ENCODE peak calls at places on chromosomes 3 and 15, in seven cellular contexts. H is HS-5; O is nephron progenitor cell; T is stimulated activated CD4-positive, alpha-beta T cell treated with anti-CD3 and anti-CD28 coated beads, Interleukin-4, amount 100 ng/mL, for 48 hours; B is heart right ventricle; X is hippocampal formation; Z is NCI-H748 treated with DMSO at 0.1 percent for 48 hours. U is an unnamed sample.

GRCh38 chr3:37988931-37989525 is 1.6 kb upstream of the VILL start:
- DNase-seq in H (no peak), O (no peak), T (no peak), B (no peak), X (no peak), Z (no peak), U (no peak)

GRCh38 chr15:58966698-58967097 is 20.8 kb upstream of the RNF111 start:
- DNase-seq in H (no peak), O (no peak), T (no peak), B (no peak), X (no peak), Z (no peak), U (no peak)

GRCh38 chr3:37861540-37862051 is at the start of gene CTDSPL:
- DNase-seq in H (no peak), O (peak; percentile 70), T (no peak), B (no peak), X (peak; percentile 58), Z (no peak), U (peak; percentile 9)

GRCh38 chr15:39472661-39473657 is 107.9 kb upstream of the THBS1 start:
- DNase-seq in H (no peak), O (no peak), T (no peak), B (peak; percentile 88), X (no peak), Z (no peak), U (no peak)

GRCh38 chr3:17111556-17111955 is 226.8 kb downstream of the PLCL2 start:
- DNase-seq in H (no peak), O (no peak), T (no peak), B (no peak), X (no peak), Z (no peak), U (no peak)

GRCh38 chr3:32399030-32399620 is 7.5 kb downstream of the CMTM7 start:
- DNase-seq in H (no peak), O (peak; percentile 25), T (no peak), B (no peak), X (no peak), Z (peak; percentile 9), U (peak; percentile 80)

GRCh38 chr3:169966951-169967915 is 626 bp downstream of the SEC62 start:
- DNase-seq in H (no peak), O (peak; percentile 78), T (peak; percentile 13), B (peak; percentile 54), X (no peak), Z (peak; percentile 29), U (peak; percentile 25)

GRCh38 chr3:167209011-167209410 is 171.1 kb downstream of the ZBBX start:
- DNase-seq in H (no peak), O (no peak), T (no peak), B (no peak), X (no peak), Z (no peak), U (no peak)

GRCh38 chr3:55537563-55537962 is 50.5 kb upstream of the WNT5A start:
- DNase-seq in H (no peak), O (no peak), T (no peak), B (no peak), X (no peak), Z (no peak), U (no peak)

GRCh38 chr3:73547427-73548036 is 77.2 kb downstream of the PDZRN3 start:
- DNase-seq in H (peak; percentile 87), O (no peak), T (no peak), B (no peak), X (no peak), Z (no peak), U (no peak)

GRCh38 chr3:28651159-28651558 is 302.5 kb upstream of the AZI2 start:
- DNase-seq in H (no peak), O (no peak), T (no peak), B (no peak), X (no peak), Z (no peak), U (no peak)

GRCh38 chr3:116842254-116842957 is 132.8 kb downstream of the TUSC7 start:
- DNase-seq in H (no peak), O (no peak), T (no peak), B (no peak), X (no peak), Z (no peak), U (no peak)

GRCh38 chr3:192957441-192957951 is 39.8 kb upstream of the MB21D2 start:
- DNase-seq in H (peak; percentile 92), O (no peak), T (peak; percentile 12), B (peak; percentile 64), X (peak; percentile 15), Z (no peak), U (peak; percentile 45)

GRCh38 chr15:80317389-80318169 is 65.6 kb upstream of the CTXND1 start:
- DNase-seq in H (peak; percentile 80), O (no peak), T (no peak), B (peak; percentile 28), X (no peak), Z (no peak), U (peak; percentile 98)

GRCh38 chr15:75109731-75110130 is 86.3 kb downstream of the PPCDC start:
- DNase-seq in H (no peak), O (no peak), T (no peak), B (no peak), X (no peak), Z (no peak), U (no peak)

GRCh38 chr3:65955792-65956477 is 82.8 kb downstream of the MAGI1 start:
- DNase-seq in H (peak; percentile 74), O (no peak), T (no peak), B (no peak), X (no peak), Z (no peak), U (no peak)

GRCh38 chr15:34737379-34737928 is 17.3 kb downstream of the GJD2 start:
- DNase-seq in H (no peak), O (no peak), T (no peak), B (peak; percentile 29), X (no peak), Z (no peak), U (no peak)

GRCh38 chr3:136343446-136343845 is 93.3 kb downstream of the PCCB start:
- DNase-seq in H (no peak), O (no peak), T (no peak), B (no peak), X (no peak), Z (peak; percentile 45), U (no peak)

GRCh38 chr3:191135175-191135574 is 63.9 kb upstream of the OSTN start:
- DNase-seq in H (no peak), O (no peak), T (no peak), B (no peak), X (no peak), Z (no peak), U (no peak)

GRCh38 chr3:35932995-35933394 is 293.7 kb downstream of the ARPP21 start:
- DNase-seq in H (peak; percentile 87), O (no peak), T (no peak), B (no peak), X (peak; percentile 9), Z (no peak), U (peak; percentile 91)

GRCh38 chr3:56890448-56891083 is 88.8 kb upstream of the ARHGEF3 start:
- DNase-seq in H (no peak), O (no peak), T (no peak), B (no peak), X (no peak), Z (no peak), U (no peak)

GRCh38 chr3:159586587-159587202 is 401.9 kb upstream of the IL12A start:
- DNase-seq in H (peak; percentile 23), O (peak; percentile 55), T (no peak), B (no peak), X (no peak), Z (no peak), U (peak; percentile 71)

GRCh38 chr3:120145498-120146285 is 51.4 kb upstream of the GSK3B start:
- DNase-seq in H (peak; percentile 68), O (no peak), T (no peak), B (no peak), X (no peak), Z (no peak), U (peak; percentile 42)

GRCh38 chr15:64348455-64348854 is 7.5 kb downstream of the CSNK1G1 start:
- DNase-seq in H (no peak), O (no peak), T (no peak), B (no peak), X (no peak), Z (no peak), U (no peak)

GRCh38 chr3:139480585-139480984 is 4.3 kb upstream of the RBP2 start:
- DNase-seq in H (no peak), O (no peak), T (no peak), B (no peak), X (no peak), Z (no peak), U (no peak)

GRCh38 chr3:125528920-125529319 is 8.9 kb upstream of the SNX4 start:
- DNase-seq in H (no peak), O (no peak), T (no peak), B (no peak), X (no peak), Z (no peak), U (no peak)

GRCh38 chr3:135891121-135891520 is 74.4 kb upstream of the PPP2R3A start:
- DNase-seq in H (no peak), O (no peak), T (no peak), B (no peak), X (no peak), Z (no peak), U (peak; percentile 6)

GRCh38 chr15:31353931-31354330 is 27.3 kb downstream of the KLF13 start:
- DNase-seq in H (no peak), O (no peak), T (no peak), B (peak; percentile 70), X (peak; percentile 73), Z (no peak), U (no peak)

GRCh38 chr3:181534881-181535280 is 176.8 kb upstream of the SOX2 start:
- DNase-seq in H (no peak), O (no peak), T (no peak), B (no peak), X (no peak), Z (no peak), U (no peak)

GRCh38 chr15:78016860-78017259 is 60.7 kb downstream of the TBC1D2B start:
- DNase-seq in H (no peak), O (no peak), T (no peak), B (no peak), X (no peak), Z (no peak), U (no peak)

GRCh38 chr15:50134524-50135024 is 15.5 kb upstream of the ATP8B4 start:
- DNase-seq in H (peak; percentile 53), O (no peak), T (no peak), B (no peak), X (no peak), Z (no peak), U (peak; percentile 66)

GRCh38 chr3:37096292-37096691 is 78.1 kb downstream of the LRRFIP2 start:
- DNase-seq in H (peak; percentile 55), O (no peak), T (no peak), B (no peak), X (no peak), Z (no peak), U (peak; percentile 56)

GRCh38 chr3:37741644-37742043 is 120.0 kb upstream of the CTDSPL start:
- DNase-seq in H (no peak), O (no peak), T (no peak), B (peak; percentile 65), X (no peak), Z (no peak), U (peak; percentile 88)

GRCh38 chr3:8481380-8481779 is 20.2 kb upstream of the LMCD1 start:
- DNase-seq in H (no peak), O (no peak), T (no peak), B (no peak), X (no peak), Z (no peak), U (peak; percentile 14)

GRCh38 chr3:175059788-175060187 is 200.7 kb downstream of the NAALADL2 start:
- DNase-seq in H (no peak), O (no peak), T (no peak), B (no peak), X (no peak), Z (no peak), U (no peak)

GRCh38 chr3:186024210-186024609 is 84.7 kb downstream of the ETV5 start:
- DNase-seq in H (no peak), O (no peak), T (no peak), B (peak; percentile 29), X (no peak), Z (no peak), U (no peak)

GRCh38 chr3:48432411-48433371 is 2.8 kb upstream of the PLXNB1 start:
- DNase-seq in H (no peak), O (no peak), T (no peak), B (no peak), X (no peak), Z (no peak), U (peak; percentile 28)

GRCh38 chr3:135853981-135854380 is 111.5 kb upstream of the PPP2R3A start:
- DNase-seq in H (no peak), O (no peak), T (no peak), B (no peak), X (no peak), Z (no peak), U (no peak)

U was measured in SK-MEL-5.